ENCODE peak calls at places on chromosomes 7 and 10, in six cellular contexts. F is tibial artery, X is body of pancreas, C is NB4, Z is foreskin fibroblast, R is Peyer's patch. S is an unnamed sample.

GRCh38 chr7:39084344-39084743 is 106.6 kb downstream of the POU6F2 start:
- DNase-seq in C (no peak), Z (no peak), X (no peak), F (no peak), R (no peak), S (no peak)

GRCh38 chr7:101507327-101507726 is 121.8 kb downstream of the MYL10 start:
- DNase-seq in F (no peak), R (no peak), X (no peak), Z (no peak), C (no peak), S (no peak)

GRCh38 chr10:119706521-119707278 is 19.1 kb upstream of the INPP5F start:
- DNase-seq in C (peak), R (no peak), F (no peak), X (no peak), Z (no peak), S (no peak)

GRCh38 chr10:114393886-114394285 is 10.4 kb downstream of the AFAP1L2 start:
- DNase-seq in R (no peak), F (no peak), C (no peak), Z (no peak), X (no peak), S (no peak)

GRCh38 chr10:31645786-31646185 is 282.8 kb downstream of the ARHGAP12 start:
- DNase-seq in C (no peak), X (no peak), R (no peak), Z (peak), F (no peak), S (peak)

GRCh38 chr10:74047304-74047703 is 49.4 kb downstream of the VCL start:
- DNase-seq in R (no peak), F (no peak), X (no peak), Z (peak), C (peak), S (peak)

GRCh38 chr7:103573479-103574058 is 127.6 kb upstream of the SLC26A5 start:
- DNase-seq in Z (peak), C (peak), X (no peak), R (no peak), F (no peak), S (peak)

GRCh38 chr7:22718200-22718711 is 8.7 kb upstream of the IL6 start:
- DNase-seq in R (no peak), Z (peak), F (no peak), C (no peak), X (no peak), S (peak)

GRCh38 chr10:34809796-34810195 is 5.3 kb downstream of the PARD3 start:
- DNase-seq in F (no peak), X (no peak), R (no peak), Z (peak), C (no peak), S (no peak)

GRCh38 chr7:122136639-122137253 is 7.3 kb downstream of the AASS start:
- DNase-seq in X (no peak), F (no peak), Z (peak), R (no peak), C (no peak), S (peak)

GRCh38 chr10:108612485-108612884 is 1310.8 kb downstream of the XPNPEP1 start:
- DNase-seq in Z (no peak), F (no peak), R (no peak), C (no peak), X (no peak), S (no peak)

DNA sequence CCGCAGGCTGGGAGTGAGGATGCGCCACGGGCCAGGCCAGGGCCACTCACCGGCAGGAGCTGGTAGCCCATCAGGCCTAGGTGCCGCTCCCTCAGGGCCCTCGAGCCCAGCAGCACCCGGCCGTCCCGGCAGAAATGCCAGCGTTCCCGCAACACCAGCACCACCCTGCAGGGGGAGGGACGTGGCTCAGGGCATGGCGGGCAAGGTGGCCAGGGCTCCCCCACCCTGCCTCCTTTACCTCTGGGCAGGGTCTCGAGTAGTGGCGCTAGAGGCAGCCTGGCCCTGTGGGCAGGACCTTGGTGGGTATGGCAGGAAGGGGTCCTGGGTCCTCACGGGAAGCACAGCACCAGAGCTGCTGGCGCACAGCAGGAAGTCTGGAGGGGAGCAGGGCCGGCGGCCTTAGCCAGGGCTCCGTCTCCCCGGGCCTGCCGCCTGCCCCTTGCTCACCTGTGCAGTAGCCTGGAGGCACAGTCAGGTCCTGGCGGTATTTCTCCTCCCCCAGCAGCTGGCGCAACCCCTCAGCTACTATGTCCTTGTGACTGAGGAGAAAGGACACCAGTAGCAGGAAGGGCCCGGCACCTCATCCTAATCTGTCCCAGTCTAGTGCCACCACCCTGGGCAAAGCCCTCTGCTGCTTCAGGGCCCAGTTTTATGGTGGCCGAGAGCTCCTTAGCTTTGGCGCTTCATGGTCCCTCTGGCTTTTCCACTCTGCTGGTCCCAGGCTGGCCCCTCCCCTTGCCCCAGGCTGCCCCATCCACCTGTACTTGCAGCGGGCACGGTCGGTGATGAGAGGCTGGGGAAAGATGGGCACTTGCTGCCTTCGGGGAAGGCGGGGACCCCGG is 3.5 kb downstream of the FASTK start:
- DNase-seq in X (peak), C (peak), Z (peak), F (no peak), R (peak), S (no peak)
- TF ChIP-seq CTCF in X (peak), C (peak), Z (peak), F (no peak), R (no peak), S (peak)

GRCh38 chr10:18362892-18363291 is 222.7 kb downstream of the CACNB2 start:
- DNase-seq in X (no peak), C (no peak), R (no peak), Z (no peak), F (no peak), S (no peak)

GRCh38 chr10:18359839-18360238 is 219.6 kb downstream of the CACNB2 start:
- DNase-seq in C (no peak), Z (no peak), F (no peak), X (no peak), R (peak), S (no peak)

GRCh38 chr10:18368681-18369080 is 228.5 kb downstream of the CACNB2 start:
- DNase-seq in R (no peak), Z (peak), X (no peak), F (no peak), C (no peak), S (peak)

GRCh38 chr10:18367840-18368239 is 227.6 kb downstream of the CACNB2 start:
- DNase-seq in Z (no peak), X (no peak), R (no peak), F (no peak), C (no peak), S (no peak)

GRCh38 chr10:18364987-18365775 is 225.0 kb downstream of the CACNB2 start:
- DNase-seq in Z (peak), C (no peak), R (no peak), X (no peak), F (no peak), S (no peak)
- H3K4me3 ChIP-seq in Z (no peak), C (no peak), R (no peak), X (no peak), F (no peak), S (no peak)

GRCh38 chr7:149458235-149458634 is 2.6 kb downstream of the ZNF777 start:
- DNase-seq in X (no peak), Z (no peak), R (no peak), C (peak), F (no peak), S (no peak)

GRCh38 chr7:149459201-149459539 is 1.7 kb downstream of the ZNF777 start:
- DNase-seq in R (no peak), X (no peak), C (peak), F (no peak), Z (no peak), S (no peak)

GRCh38 chr7:149459540-149460433 is 1.1 kb downstream of the ZNF777 start:
- DNase-seq in X (no peak), Z (peak), C (peak), R (no peak), F (no peak), S (no peak)

GRCh38 chr7:149462101-149462520 is 1.2 kb upstream of the ZNF777 start:
- DNase-seq in F (no peak), R (no peak), C (no peak), X (no peak), Z (no peak), S (no peak)

DNA sequence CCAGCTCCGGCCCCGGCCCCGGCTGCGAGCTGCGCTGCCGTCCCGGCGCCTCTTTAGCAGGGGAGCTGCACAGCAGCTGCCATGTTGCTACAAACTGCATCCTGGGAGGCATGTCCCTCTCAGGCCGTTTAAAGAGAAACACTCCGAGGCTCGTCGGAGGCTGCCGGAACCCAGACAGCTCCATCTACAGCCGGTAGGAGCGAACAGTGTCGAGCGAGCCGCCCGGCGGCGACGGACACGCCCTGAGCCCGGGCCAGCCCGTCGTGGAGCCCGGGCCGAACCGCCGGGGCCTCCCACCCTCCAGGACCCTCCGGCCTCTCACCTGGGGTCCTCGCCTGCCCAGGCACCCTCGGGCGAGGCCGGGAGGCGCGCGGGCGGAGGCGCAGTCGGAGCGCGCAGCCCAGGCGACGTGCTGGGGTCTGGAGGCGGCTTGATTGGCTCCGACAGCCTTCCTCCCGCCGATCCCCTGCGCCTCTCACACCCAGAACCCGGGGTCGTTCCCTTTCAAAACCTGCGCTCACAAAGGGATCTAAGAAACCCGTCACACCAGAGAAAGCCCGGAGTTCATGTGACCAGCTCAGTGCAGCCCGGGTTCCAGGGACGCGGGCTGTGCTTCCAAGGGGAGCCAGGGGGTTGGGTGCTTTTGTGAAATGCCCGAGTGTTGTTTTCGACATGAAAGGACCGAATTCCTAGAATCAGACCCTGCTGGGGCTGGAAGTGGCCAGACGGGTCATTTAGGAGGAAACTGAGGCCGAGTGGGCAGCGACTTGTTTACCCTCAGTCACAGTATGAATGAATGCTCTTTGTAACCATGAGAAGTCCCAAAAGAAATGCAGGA is at the start of gene ZNF777:
- DNase-seq in F (peak), X (peak), R (peak), C (peak), Z (peak), S (peak)
- TF ChIP-seq CTCF in F (peak), X (peak), R (peak), C (peak), Z (peak), S (peak)

GRCh38 chr10:133225707-133226191 is 4.3 kb upstream of the UTF1 start:
- DNase-seq in Z (no peak), C (no peak), F (no peak), X (no peak), R (no peak), S (no peak)
- H3K4me3 ChIP-seq in Z (no peak), C (no peak), F (no peak), X (no peak), R (no peak), S (no peak)